ENCODE peak calls at places on chromosomes 6 and 20, in eight cellular contexts. E, I, S, R, F, A, C and X are unnamed samples.

GRCh38 chr6:166777096-166777630 is 150.1 kb upstream of the RPS6KA2 start:
- DNase-seq in E (no peak), I (no peak), S (no peak), R (no peak), F (no peak), A (no peak), C (no peak), X (no peak)

GRCh38 chr20:64100566-64100888 is 6.8 kb downstream of the NPBWR2 start:
- DNase-seq in E (no peak), I (no peak), S (no peak), R (no peak), F (no peak), A (no peak), C (no peak), X (no peak)

GRCh38 chr6:36740818-36741179 is 43.2 kb downstream of the RAB44 start:
- DNase-seq in E (no peak), I (no peak), S (no peak), R (no peak), F (no peak), A (no peak), C (no peak), X (no peak)

GRCh38 chr20:11248691-11249178 is 574.9 kb upstream of the JAG1 start:
- DNase-seq in E (no peak), I (no peak), S (no peak), R (no peak), F (no peak), A (no peak), C (no peak), X (no peak)

GRCh38 chr6:125904871-125905270 is 51.7 kb upstream of the HINT3 start:
- DNase-seq in E (no peak), I (no peak), S (peak), R (no peak), F (no peak), A (peak), C (no peak), X (no peak)

GRCh38 chr6:31568537-31568961 is 3.5 kb upstream of the LTA start:
- DNase-seq in E (no peak), I (no peak), S (no peak), R (no peak), F (no peak), A (peak), C (no peak), X (no peak)

GRCh38 chr20:56515657-56516381 is 8.7 kb upstream of the FAM209A start:
- DNase-seq in E (no peak), I (no peak), S (peak), R (no peak), F (no peak), A (no peak), C (no peak), X (no peak)

GRCh38 chr20:11229772-11230171 is 556.0 kb upstream of the JAG1 start:
- DNase-seq in E (peak), I (peak), S (peak), R (no peak), F (peak), A (no peak), C (peak), X (peak)

GRCh38 chr6:43627008-43627825 is 1.8 kb downstream of the GTPBP2 start:
- DNase-seq in E (peak), I (peak), S (peak), R (no peak), F (no peak), A (peak), C (peak), X (peak)

GRCh38 chr6:57822896-57823358 is 505.5 kb downstream of the PRIM2 start:
- DNase-seq in E (no peak), I (no peak), S (peak), R (no peak), F (no peak), A (no peak), C (peak), X (no peak)

GRCh38 chr6:88459224-88459623 is 293.1 kb upstream of the CNR1 start:
- DNase-seq in E (no peak), I (no peak), S (no peak), R (no peak), F (no peak), A (no peak), C (no peak), X (no peak)

GRCh38 chr6:51028271-51028670 is 209.6 kb downstream of the TFAP2B start:
- DNase-seq in E (no peak), I (no peak), S (peak), R (no peak), F (no peak), A (no peak), C (no peak), X (no peak)

GRCh38 chr6:144678844-144679243 is 393.7 kb downstream of the UTRN start:
- DNase-seq in E (no peak), I (no peak), S (peak), R (no peak), F (no peak), A (no peak), C (no peak), X (no peak)

GRCh38 chr6:35388023-35388422 is 45.7 kb downstream of the PPARD start:
- DNase-seq in E (no peak), I (no peak), S (no peak), R (no peak), F (no peak), A (no peak), C (no peak), X (no peak)

GRCh38 chr6:145245119-145245518 is 490.2 kb downstream of the EPM2A start:
- DNase-seq in E (no peak), I (no peak), S (peak), R (no peak), F (no peak), A (no peak), C (no peak), X (no peak)

GRCh38 chr6:118203421-118204000 is 296.4 kb downstream of the SLC35F1 start:
- DNase-seq in E (no peak), I (no peak), S (no peak), R (no peak), F (no peak), A (no peak), C (no peak), X (no peak)

GRCh38 chr6:53433617-53434285 is 85.0 kb upstream of the ELOVL5 start:
- DNase-seq in E (no peak), I (no peak), S (no peak), R (no peak), F (no peak), A (no peak), C (no peak), X (no peak)

GRCh38 chr20:56676001-56676400 is 46.9 kb downstream of the TFAP2C start:
- DNase-seq in E (no peak), I (no peak), S (no peak), R (no peak), F (no peak), A (no peak), C (no peak), X (no peak)

GRCh38 chr6:4672772-4673171 is 103.4 kb upstream of the CDYL start:
- DNase-seq in E (no peak), I (no peak), S (peak), R (no peak), F (no peak), A (no peak), C (no peak), X (no peak)

GRCh38 chr20:43923322-43923721 is 8.7 kb downstream of the TOX2 start:
- DNase-seq in E (no peak), I (no peak), S (no peak), R (no peak), F (no peak), A (no peak), C (no peak), X (no peak)

GRCh38 chr20:37011147-37011546 is 59.6 kb upstream of the SAMHD1 start:
- DNase-seq in E (no peak), I (no peak), S (no peak), R (no peak), F (no peak), A (no peak), C (no peak), X (no peak)

GRCh38 chr6:117976030-117976651 is 69.1 kb downstream of the SLC35F1 start:
- DNase-seq in E (no peak), I (no peak), S (peak), R (peak), F (no peak), A (no peak), C (peak), X (peak)

GRCh38 chr6:154292066-154292465 is 64.5 kb downstream of the IPCEF1 start:
- DNase-seq in E (no peak), I (no peak), S (no peak), R (no peak), F (no peak), A (no peak), C (peak), X (no peak)

GRCh38 chr20:3706774-3707507 is 5.5 kb downstream of the SIGLEC1 start:
- DNase-seq in E (peak), I (no peak), S (peak), R (no peak), F (peak), A (no peak), C (no peak), X (no peak)

GRCh38 chr6:14524319-14524718 is 406.7 kb downstream of the CD83 start:
- DNase-seq in E (no peak), I (no peak), S (peak), R (no peak), F (no peak), A (no peak), C (no peak), X (no peak)

GRCh38 chr20:137668-138131 is 4.7 kb upstream of the DEFB126 start:
- DNase-seq in E (no peak), I (no peak), S (peak), R (no peak), F (no peak), A (no peak), C (no peak), X (no peak)
- TF ChIP-seq CTCF in E (no peak), I (no peak), S (peak), R (no peak), F (no peak), A (peak), C (peak), X (no peak)

GRCh38 chr6:114344971-114345274 is 2.1 kb upstream of the HS3ST5 start:
- DNase-seq in E (no peak), I (no peak), S (no peak), R (no peak), F (no peak), A (no peak), C (no peak), X (no peak)

GRCh38 chr6:114342086-114342825 is 567 bp downstream of the HS3ST5 start:
- DNase-seq in E (no peak), I (peak), S (peak), R (peak), F (peak), A (no peak), C (no peak), X (peak)

GRCh38 chr6:114343782-114344144 is 940 bp upstream of the HS3ST5 start:
- DNase-seq in E (no peak), I (no peak), S (no peak), R (no peak), F (no peak), A (no peak), C (no peak), X (no peak)

GRCh38 chr6:114344216-114344970 is 1.6 kb upstream of the HS3ST5 start:
- DNase-seq in E (no peak), I (no peak), S (no peak), R (no peak), F (no peak), A (no peak), C (no peak), X (no peak)

DNA sequence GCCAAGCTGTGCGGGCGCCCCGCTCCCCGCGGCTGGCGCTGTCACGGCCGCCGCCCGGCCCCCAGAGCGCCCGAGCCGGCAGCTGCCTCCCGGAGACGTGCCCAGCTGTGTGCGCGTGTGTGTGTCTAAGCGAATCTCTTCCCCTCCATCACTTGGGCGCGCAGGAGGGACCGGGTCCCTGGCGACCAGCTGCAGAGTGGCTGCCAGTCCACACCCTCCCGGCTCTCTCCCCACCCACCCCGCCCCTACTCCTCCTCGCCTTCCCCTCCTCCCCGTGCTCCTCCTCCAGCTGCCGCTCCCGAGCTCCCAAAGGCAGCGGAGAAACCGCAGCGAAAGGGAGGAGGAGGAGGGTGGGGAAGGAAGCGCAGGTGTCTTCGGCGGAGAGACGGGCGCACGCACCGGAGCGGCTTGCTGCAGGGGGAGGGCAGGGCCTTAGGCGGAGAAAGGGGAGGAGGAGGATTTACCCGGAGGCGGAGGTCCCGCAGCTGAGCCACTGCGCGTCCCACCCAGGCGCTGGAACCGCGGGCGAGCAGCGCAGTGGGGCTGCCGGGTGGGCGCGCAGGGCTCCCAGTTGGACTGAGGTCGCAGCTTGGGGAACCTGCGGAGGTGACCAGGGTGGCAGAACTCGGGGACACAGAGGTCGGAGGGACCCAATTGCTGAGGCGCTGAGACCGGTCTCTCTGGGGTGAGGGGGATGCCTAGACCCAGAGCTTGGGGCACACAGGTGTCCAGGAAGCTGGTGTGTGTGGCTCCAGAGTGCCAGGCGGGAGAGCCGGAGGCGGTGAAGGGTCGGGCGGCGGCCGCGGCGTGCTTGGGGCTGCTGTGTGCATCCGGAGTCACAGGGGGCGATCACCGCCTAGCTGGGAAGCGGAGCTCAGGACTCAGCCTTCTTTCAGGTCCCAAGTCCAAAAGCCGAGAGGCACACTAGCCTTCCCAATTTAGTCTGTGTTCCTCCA is at the start of gene HS3ST5:
- DNase-seq in E (no peak), I (peak), S (peak), R (peak), F (peak), A (no peak), C (no peak), X (peak)
- TF ChIP-seq CTCF in E (peak), I (peak), S (no peak), R (peak), F (peak), A (no peak), C (peak), X (peak)

GRCh38 chr6:112800916-112801315 is 453.8 kb downstream of the RFPL4B start:
- DNase-seq in E (no peak), I (no peak), S (no peak), R (no peak), F (no peak), A (no peak), C (no peak), X (no peak)
- TF ChIP-seq CTCF in E (no peak), I (no peak), S (no peak), R (no peak), F (no peak), A (no peak), C (no peak), X (no peak)

DNA sequence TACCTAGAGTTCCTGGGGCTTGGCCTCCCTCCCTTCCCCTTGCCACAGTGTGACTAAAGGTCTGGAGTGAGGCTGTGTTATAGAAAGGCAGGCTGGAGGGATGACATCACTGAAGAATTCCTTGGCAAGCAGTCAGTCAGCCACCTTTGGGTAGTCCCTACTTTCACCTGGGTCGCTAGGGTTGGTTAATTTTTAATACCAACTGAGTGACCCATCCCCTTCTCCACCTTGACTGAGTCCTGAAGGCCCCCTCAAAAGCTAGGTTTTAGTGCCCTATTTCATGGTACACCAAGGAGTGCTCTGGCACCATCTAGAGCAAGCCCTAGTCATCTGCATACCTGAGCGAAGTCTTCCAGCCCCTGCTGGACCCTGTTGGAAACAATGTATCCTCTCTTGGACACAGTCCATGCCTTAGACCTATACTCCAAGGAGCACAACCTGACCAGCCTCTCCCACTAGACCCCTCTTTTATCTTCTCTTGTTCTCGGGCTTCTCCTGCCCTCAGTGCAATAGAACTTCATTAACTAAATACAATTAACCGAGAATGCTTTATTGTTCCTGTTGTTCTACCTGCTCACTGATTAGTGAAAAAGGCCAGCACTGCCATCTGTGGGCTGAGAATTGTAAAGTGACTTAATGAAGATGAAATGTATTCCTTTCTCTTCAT is 44.6 kb downstream of the RIN2 start:
- DNase-seq in E (no peak), I (peak), S (peak), R (no peak), F (no peak), A (no peak), C (no peak), X (peak)
- TF ChIP-seq CTCF in E (no peak), I (peak), S (no peak), R (no peak), F (peak), A (peak), C (no peak), X (peak)

DNA sequence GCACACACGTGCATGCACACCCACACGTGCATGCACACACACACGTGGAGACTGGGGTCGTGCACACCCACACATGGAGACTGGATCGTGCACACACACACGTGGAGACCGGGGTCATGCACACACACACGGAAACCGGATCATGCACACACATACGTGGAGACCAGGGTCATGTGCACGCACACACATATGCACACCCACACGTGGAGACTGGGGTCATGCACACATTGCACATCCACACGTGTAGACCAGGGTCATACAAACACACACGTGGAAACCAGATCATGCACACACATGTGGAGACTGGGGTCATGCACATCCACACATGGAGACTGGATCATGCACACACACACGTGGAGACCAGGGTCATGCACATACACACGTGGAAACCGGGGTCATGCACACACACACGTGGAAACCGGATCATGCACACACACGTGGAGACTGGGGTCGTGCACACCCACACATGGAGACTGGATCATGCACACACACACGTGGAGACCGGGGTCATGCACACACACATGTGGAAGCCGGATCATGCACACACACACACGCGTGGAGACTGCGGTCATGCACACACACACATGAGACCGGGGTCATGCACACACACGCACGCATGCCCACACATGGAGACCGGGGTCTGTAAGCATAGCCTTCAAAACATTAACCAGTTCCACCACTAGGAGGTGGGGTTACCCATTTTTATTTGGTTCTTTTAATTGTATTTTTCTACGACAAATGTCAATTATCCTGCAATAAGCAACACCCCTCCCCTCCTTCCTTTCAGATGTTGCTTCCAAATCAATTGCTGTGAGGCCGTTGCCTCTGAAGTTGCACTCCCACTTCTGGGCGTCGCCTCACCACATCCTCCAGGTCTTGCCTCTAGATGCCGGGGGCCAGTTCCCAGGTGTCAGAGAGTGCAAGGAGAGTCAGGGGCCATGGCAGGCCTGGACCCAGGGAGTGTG is 95.8 kb downstream of the TMEM242 start:
- DNase-seq in E (no peak), I (no peak), S (peak), R (no peak), F (no peak), A (no peak), C (no peak), X (peak)
- TF ChIP-seq CTCF in E (no peak), I (peak), S (peak), R (peak), F (peak), A (peak), C (peak), X (peak)

DNA sequence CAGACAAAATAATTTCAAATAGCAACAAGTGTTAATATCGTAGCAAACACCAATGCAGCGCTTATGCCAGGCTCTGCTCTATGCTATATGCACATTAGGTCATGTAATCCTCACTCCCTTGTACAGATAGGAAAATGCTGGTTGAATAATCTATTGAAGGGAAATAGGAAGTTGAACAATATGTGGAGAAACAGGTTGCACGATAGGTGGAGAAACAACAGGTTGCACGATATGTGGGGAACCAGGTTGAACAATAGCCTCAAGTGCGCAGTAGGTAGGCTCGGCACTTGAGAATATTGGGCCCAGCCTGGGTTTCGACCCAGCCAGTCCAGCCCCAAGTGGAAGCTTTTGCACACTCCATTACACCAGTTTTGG is 91.1 kb upstream of the SIRPA start:
- DNase-seq in E (no peak), I (no peak), S (no peak), R (no peak), F (no peak), A (no peak), C (no peak), X (no peak)
- TF ChIP-seq CTCF in E (no peak), I (no peak), S (no peak), R (no peak), F (no peak), A (no peak), C (no peak), X (no peak)